ENCODE peak calls at places on chromosomes 13 and 19, in ten cellular contexts. A is tibial nerve, D is HCT116, R is Peyer's patch, H is AG10803, O is HFFc6, J is HepG2, E is heart left ventricle, V is glutamatergic neuron, N is progenitor cell of endocrine pancreas. Y is an unnamed sample.

GRCh38 chr13:65971541-65971940 is 1258.6 kb downstream of the PCDH9 start:
- DNase-seq in A (no peak), D (no peak), R (no peak), H (no peak), O (no peak), J (no peak), E (no peak), V (no peak), N (no peak), Y (no peak)

GRCh38 chr19:41945135-41945766 is 13.9 kb downstream of the RABAC1 start:
- DNase-seq in A (no peak), D (no peak), R (peak), H (no peak), O (no peak), J (no peak), E (no peak), V (no peak), N (no peak), Y (no peak)

GRCh38 chr13:99558570-99559180 is 57.4 kb downstream of the TM9SF2 start:
- DNase-seq in A (no peak), D (no peak), R (no peak), H (no peak), O (no peak), J (peak), E (no peak), V (no peak), N (no peak), Y (no peak)

GRCh38 chr19:19817357-19817756 is 4.2 kb downstream of the ZNF506 start:
- DNase-seq in A (no peak), D (no peak), R (peak), H (no peak), O (no peak), J (no peak), E (no peak), V (no peak), N (no peak), Y (no peak)

GRCh38 chr13:46668302-46668720 is 115.3 kb downstream of the LRCH1 start:
- DNase-seq in A (peak), D (no peak), R (no peak), H (peak), O (peak), J (no peak), E (peak), V (no peak), N (no peak), Y (peak)

GRCh38 chr13:74886496-74886895 is 595.5 kb downstream of the TBC1D4 start:
- DNase-seq in A (no peak), D (no peak), R (no peak), H (peak), O (no peak), J (no peak), E (no peak), V (no peak), N (no peak), Y (no peak)

GRCh38 chr13:39684531-39685137 is 29.2 kb downstream of the COG6 start:
- DNase-seq in A (no peak), D (peak), R (no peak), H (peak), O (peak), J (peak), E (no peak), V (no peak), N (no peak), Y (no peak)

GRCh38 chr19:20999731-21000352 is 20.6 kb upstream of the ZNF430 start:
- DNase-seq in A (peak), D (no peak), R (peak), H (peak), O (peak), J (no peak), E (peak), V (peak), N (peak), Y (peak)

GRCh38 chr19:51651216-51651846 is 4.7 kb upstream of the SIGLEC14 start:
- DNase-seq in A (no peak), D (no peak), R (peak), H (no peak), O (no peak), J (no peak), E (no peak), V (no peak), N (no peak), Y (no peak)

GRCh38 chr19:11018743-11019142 is 57.9 kb downstream of the SMARCA4 start:
- DNase-seq in A (no peak), D (no peak), R (no peak), H (no peak), O (no peak), J (no peak), E (no peak), V (no peak), N (no peak), Y (no peak)

GRCh38 chr19:3509566-3509989 is 3.5 kb downstream of the FZR1 start:
- DNase-seq in A (no peak), D (no peak), R (no peak), H (peak), O (peak), J (no peak), E (no peak), V (no peak), N (no peak), Y (no peak)

GRCh38 chr19:43799502-43800142 is 2.6 kb downstream of the LYPD5 start:
- DNase-seq in A (no peak), D (no peak), R (no peak), H (no peak), O (no peak), J (no peak), E (no peak), V (no peak), N (no peak), Y (no peak)

GRCh38 chr19:47032171-47032811 is 12.7 kb downstream of the NPAS1 start:
- DNase-seq in A (no peak), D (peak), R (peak), H (no peak), O (no peak), J (no peak), E (no peak), V (peak), N (peak), Y (peak)

GRCh38 chr19:52507266-52507665 is 20.2 kb upstream of the ZNF808 start:
- DNase-seq in A (no peak), D (no peak), R (no peak), H (no peak), O (no peak), J (no peak), E (no peak), V (no peak), N (no peak), Y (no peak)

GRCh38 chr19:1970003-1970805 is 29.2 kb downstream of the CSNK1G2 start:
- DNase-seq in A (no peak), D (no peak), R (no peak), H (no peak), O (no peak), J (no peak), E (no peak), V (no peak), N (no peak), Y (no peak)

GRCh38 chr19:3683405-3683865 is 16.8 kb downstream of the PIP5K1C start:
- DNase-seq in A (no peak), D (no peak), R (no peak), H (no peak), O (no peak), J (no peak), E (no peak), V (peak), N (no peak), Y (peak)

GRCh38 chr19:52307275-52307674 is 10.3 kb downstream of the ZNF480 start:
- DNase-seq in A (no peak), D (peak), R (no peak), H (peak), O (no peak), J (no peak), E (no peak), V (peak), N (no peak), Y (no peak)

GRCh38 chr19:55485439-55486011 is 537 bp downstream of the NAT14 start:
- DNase-seq in A (no peak), D (no peak), R (no peak), H (no peak), O (no peak), J (no peak), E (no peak), V (no peak), N (no peak), Y (no peak)

GRCh38 chr19:53511933-53512374 is 26.0 kb upstream of the ZNF331 start:
- DNase-seq in A (peak), D (peak), R (peak), H (peak), O (peak), J (peak), E (no peak), V (peak), N (peak), Y (peak)

GRCh38 chr19:29806098-29806866 is 5.5 kb upstream of the CCNE1 start:
- DNase-seq in A (no peak), D (no peak), R (no peak), H (peak), O (no peak), J (peak), E (peak), V (peak), N (no peak), Y (no peak)

GRCh38 chr13:76667551-76667950 is 218.7 kb downstream of the KCTD12 start:
- DNase-seq in A (peak), D (no peak), R (no peak), H (peak), O (peak), J (no peak), E (no peak), V (no peak), N (no peak), Y (no peak)
- TF ChIP-seq CTCF in A (peak), D (no peak), R (peak), H (peak), O (peak), J (no peak), E (peak), V (no peak), N (no peak), Y (no peak)

DNA sequence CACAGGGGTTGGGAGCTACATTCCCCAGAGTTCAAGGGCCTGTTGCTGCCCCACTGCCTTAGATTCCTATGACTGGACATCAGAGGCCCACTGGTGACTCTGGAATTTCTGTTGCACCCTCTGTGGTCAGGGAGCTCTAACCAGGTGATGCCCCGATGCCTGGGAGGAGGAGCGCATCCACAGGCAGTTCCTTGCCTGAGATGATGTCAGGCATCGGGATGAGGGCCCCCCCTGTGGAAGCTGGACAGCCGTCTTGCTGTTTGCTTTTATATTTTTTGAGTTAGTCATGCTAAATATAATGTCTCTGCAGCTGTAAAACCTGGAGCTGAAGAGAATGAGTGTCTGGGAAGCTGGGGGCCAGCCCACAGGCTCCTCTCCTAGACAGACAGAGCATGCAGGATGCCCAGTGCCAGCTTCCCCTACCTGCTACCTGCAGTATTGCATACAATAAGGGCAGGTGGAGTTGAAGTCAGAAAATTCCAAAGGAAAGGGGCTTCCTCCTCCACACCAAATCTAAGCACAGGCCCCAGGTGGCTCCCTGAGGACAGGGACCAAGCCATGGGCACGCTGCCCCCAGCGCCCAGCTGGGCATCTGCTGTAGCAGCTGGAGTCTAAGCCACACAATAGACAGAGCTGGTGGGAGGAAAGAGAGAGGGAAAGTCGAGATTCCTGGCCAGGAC is 16.2 kb downstream of the COL4A2 start:
- DNase-seq in A (no peak), D (no peak), R (no peak), H (peak), O (peak), J (no peak), E (no peak), V (no peak), N (no peak), Y (no peak)
- TF ChIP-seq CTCF in A (no peak), D (no peak), R (no peak), H (peak), O (peak), J (no peak), E (no peak), V (peak), N (peak), Y (peak)

DNA sequence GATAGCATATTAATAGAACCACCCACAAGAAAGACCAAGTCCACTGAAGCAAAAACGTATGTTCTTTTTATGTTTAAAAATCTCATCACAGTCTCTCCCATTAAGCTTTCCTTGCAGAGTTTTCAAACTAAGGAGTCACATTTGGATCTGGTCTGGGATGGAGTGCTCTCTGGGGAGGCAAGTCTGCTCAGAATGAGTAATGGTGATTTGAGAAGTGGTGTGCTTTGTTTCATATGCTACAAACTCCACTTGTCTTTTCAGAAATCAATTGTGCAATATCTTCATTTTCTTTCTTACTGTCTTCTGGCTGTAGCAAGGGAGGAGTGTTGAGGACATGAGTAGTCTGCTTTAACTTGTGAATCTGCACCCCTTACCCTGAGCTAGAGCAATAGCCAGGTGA is 171.6 kb downstream of the GPC6 start:
- DNase-seq in A (no peak), D (no peak), R (no peak), H (peak), O (no peak), J (no peak), E (no peak), V (no peak), N (no peak), Y (no peak)
- TF ChIP-seq CTCF in A (no peak), D (no peak), R (no peak), H (no peak), O (no peak), J (no peak), E (no peak), V (no peak), N (no peak), Y (no peak)

GRCh38 chr19:40013991-40014390 is 17.1 kb downstream of the ZNF546 start:
- DNase-seq in A (no peak), D (no peak), R (no peak), H (no peak), O (no peak), J (no peak), E (no peak), V (no peak), N (no peak), Y (no peak)

GRCh38 chr19:40006273-40006691 is 9.4 kb downstream of the ZNF546 start:
- DNase-seq in A (no peak), D (no peak), R (no peak), H (peak), O (peak), J (no peak), E (no peak), V (no peak), N (no peak), Y (no peak)

GRCh38 chr19:40005670-40006272 is 8.9 kb downstream of the ZNF546 start:
- DNase-seq in A (no peak), D (no peak), R (no peak), H (no peak), O (no peak), J (no peak), E (no peak), V (no peak), N (no peak), Y (no peak)

GRCh38 chr19:40009674-40010073 is 12.8 kb downstream of the ZNF546 start:
- DNase-seq in A (no peak), D (no peak), R (no peak), H (no peak), O (no peak), J (no peak), E (no peak), V (no peak), N (no peak), Y (no peak)
- TF ChIP-seq CTCF in A (no peak), D (no peak), R (no peak), H (no peak), O (no peak), J (no peak), E (no peak), V (no peak), N (no peak), Y (no peak)

DNA sequence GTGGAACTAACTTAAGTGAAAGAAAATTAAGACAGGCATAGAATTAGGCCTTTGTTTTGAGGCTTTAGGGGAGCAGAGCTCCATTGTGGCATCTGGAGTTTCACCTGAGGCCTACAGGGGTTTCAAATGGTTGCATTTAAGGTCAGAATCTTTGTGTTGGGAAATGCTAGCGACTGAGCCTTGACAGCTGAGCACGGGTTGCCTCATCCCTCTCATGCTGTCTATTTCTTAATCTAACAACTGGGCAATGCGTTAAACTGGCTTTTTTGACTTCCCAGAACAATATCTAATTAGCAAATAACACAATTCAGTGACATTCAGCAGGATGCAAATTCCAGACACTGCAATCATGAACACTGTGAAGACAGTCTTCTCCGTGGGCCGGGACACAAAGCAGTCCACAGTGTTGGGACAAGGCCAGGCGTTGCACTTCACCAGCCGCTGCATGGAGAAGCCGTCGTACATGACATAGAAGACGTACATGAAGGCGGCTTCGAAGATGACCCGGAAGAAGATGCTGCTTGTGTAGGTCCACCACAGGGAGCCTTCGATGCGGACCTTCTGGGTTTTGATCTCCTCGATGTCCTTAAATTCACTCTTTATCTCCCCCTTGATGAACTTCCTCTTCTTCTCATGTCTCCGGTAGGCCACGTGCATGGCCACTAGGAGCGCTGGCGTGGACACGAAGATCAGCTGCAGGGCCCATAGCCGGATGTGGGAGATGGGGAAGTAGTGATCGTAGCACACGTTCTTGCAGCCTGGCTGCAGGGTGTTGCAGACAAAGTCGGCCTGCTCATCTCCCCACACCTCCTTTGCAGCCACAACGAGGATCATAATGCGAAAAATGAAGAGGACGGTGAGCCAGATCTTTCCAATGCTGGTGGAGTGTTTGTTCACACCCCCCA is 3.8 kb downstream of the GJB2 start:
- DNase-seq in A (no peak), D (no peak), R (no peak), H (no peak), O (no peak), J (no peak), E (no peak), V (peak), N (no peak), Y (no peak)
- TF ChIP-seq CTCF in A (no peak), D (no peak), R (no peak), H (no peak), O (peak), J (no peak), E (no peak), V (no peak), N (peak), Y (peak)

DNA sequence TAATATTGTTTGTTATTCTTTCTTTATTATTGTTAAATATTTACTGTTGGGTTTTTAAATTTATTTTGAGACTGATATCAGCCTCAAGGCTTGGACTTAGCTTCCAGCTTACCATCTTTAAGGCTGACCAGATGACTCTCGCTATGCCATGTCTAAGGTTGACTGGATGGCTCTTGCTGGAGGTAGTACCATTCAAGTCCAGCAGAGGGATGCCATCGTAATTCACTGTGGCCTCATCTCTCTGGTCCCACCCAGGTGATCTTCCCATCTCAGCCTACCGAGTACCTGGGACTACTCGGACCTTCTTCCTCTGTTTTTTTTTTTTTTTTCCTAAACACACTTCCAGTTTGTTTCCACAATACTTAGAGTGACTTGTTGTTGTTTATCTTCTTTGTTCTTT is 41.7 kb upstream of the ZNF91 start:
- DNase-seq in A (no peak), D (no peak), R (no peak), H (no peak), O (no peak), J (no peak), E (no peak), V (no peak), N (no peak), Y (no peak)
- TF ChIP-seq CTCF in A (no peak), D (no peak), R (peak), H (peak), O (no peak), J (no peak), E (no peak), V (no peak), N (no peak), Y (no peak)

GRCh38 chr13:102244617-102245227 is 157.1 kb downstream of the FGF14 start:
- DNase-seq in A (no peak), D (no peak), R (no peak), H (no peak), O (no peak), J (no peak), E (no peak), V (no peak), N (no peak), Y (no peak)
- TF ChIP-seq CTCF in A (no peak), D (no peak), R (no peak), H (no peak), O (no peak), J (no peak), E (no peak), V (no peak), N (no peak), Y (no peak)

GRCh38 chr19:33241091-33241529 is 15.5 kb upstream of the SLC7A10 start:
- DNase-seq in A (no peak), D (no peak), R (no peak), H (no peak), O (no peak), J (peak), E (peak), V (peak), N (no peak), Y (no peak)

GRCh38 chr19:33240181-33240771 is 14.6 kb upstream of the SLC7A10 start:
- DNase-seq in A (no peak), D (no peak), R (no peak), H (no peak), O (no peak), J (no peak), E (peak), V (peak), N (no peak), Y (no peak)

GRCh38 chr19:33242129-33242528 is 16.5 kb upstream of the SLC7A10 start:
- DNase-seq in A (no peak), D (no peak), R (no peak), H (no peak), O (no peak), J (no peak), E (peak), V (no peak), N (no peak), Y (no peak)

GRCh38 chr19:33242911-33243310 is 17.3 kb upstream of the SLC7A10 start:
- DNase-seq in A (no peak), D (no peak), R (no peak), H (no peak), O (no peak), J (no peak), E (peak), V (no peak), N (no peak), Y (no peak)

GRCh38 chr19:33241530-33242101 is 16.0 kb upstream of the SLC7A10 start:
- DNase-seq in A (no peak), D (no peak), R (peak), H (no peak), O (no peak), J (no peak), E (peak), V (no peak), N (no peak), Y (no peak)
- TF ChIP-seq CTCF in A (peak), D (peak), R (peak), H (peak), O (peak), J (peak), E (peak), V (peak), N (peak), Y (peak)